ENCODE peak calls at places on chromosomes 3 and 15, in four cellular contexts. P, I, Y and F are unnamed samples.

GRCh38 chr15:56767315-56767714 is 34.0 kb upstream of the ZNF280D start:
- DNase-seq in P (no peak), I (no peak), Y (no peak), F (no peak)

GRCh38 chr3:170040283-170040907 is 2.6 kb downstream of the GPR160 start:
- DNase-seq in P (no peak), I (no peak), Y (no peak), F (no peak)

GRCh38 chr15:71374607-71375352 is 259.5 kb downstream of the THSD4 start:
- DNase-seq in P (no peak), I (no peak), Y (no peak), F (no peak)

GRCh38 chr3:2303567-2303966 is 204.9 kb downstream of the CNTN4 start:
- DNase-seq in P (no peak), I (peak), Y (no peak), F (peak)

GRCh38 chr3:139574026-139574947 is 34.7 kb upstream of the RBP1 start:
- DNase-seq in P (no peak), I (no peak), Y (no peak), F (no peak)

GRCh38 chr3:159634414-159634813 is 354.2 kb upstream of the IL12A start:
- DNase-seq in P (no peak), I (no peak), Y (no peak), F (no peak)

GRCh38 chr15:34737379-34737928 is 17.3 kb downstream of the GJD2 start:
- DNase-seq in P (no peak), I (no peak), Y (no peak), F (no peak)

GRCh38 chr3:188602620-188603019 is 448.7 kb downstream of the LPP start:
- DNase-seq in P (no peak), I (no peak), Y (no peak), F (no peak)

DNA sequence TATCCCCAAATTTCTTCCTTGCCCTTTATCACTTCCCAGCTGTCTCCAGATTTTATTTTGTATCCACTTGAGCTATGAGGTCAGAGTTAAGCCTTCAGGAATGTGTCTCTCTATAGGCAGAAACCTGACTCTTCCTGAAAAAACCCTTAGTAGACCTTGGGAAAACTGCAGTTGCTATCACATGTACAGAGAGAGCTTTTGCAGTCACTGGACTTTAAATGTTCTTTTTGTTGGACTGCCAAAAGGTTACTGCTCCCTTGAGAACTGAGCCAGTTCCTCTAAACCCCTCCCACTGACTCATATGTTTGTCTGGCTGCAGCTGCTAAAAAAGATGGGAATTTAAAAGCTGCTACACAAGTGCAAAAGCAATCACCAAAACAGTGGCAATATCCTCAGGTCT is 169.1 kb upstream of the CCDC54 start:
- DNase-seq in P (no peak), I (no peak), Y (peak), F (no peak)
- H3K27ac ChIP-seq in P (no peak), I (no peak), Y (no peak), F (no peak)

GRCh38 chr3:178536271-178537079 is at the start of gene KCNMB2:
- DNase-seq in P (no peak), I (no peak), Y (no peak), F (no peak)
- H3K9ac ChIP-seq in P (peak), I (no peak), Y (no peak), F (no peak)

GRCh38 chr3:133040696-133041523 is 2.7 kb downstream of the TMEM108 start:
- DNase-seq in P (peak), I (peak), Y (peak), F (peak)

GRCh38 chr3:133041524-133041829 is 3.3 kb downstream of the TMEM108 start:
- DNase-seq in P (no peak), I (no peak), Y (no peak), F (no peak)

GRCh38 chr3:133038731-133039398 is 674 bp downstream of the TMEM108 start:
- DNase-seq in P (no peak), I (peak), Y (no peak), F (no peak)

GRCh38 chr3:133037440-133037839 is 751 bp upstream of the TMEM108 start:
- DNase-seq in P (no peak), I (no peak), Y (no peak), F (no peak)

DNA sequence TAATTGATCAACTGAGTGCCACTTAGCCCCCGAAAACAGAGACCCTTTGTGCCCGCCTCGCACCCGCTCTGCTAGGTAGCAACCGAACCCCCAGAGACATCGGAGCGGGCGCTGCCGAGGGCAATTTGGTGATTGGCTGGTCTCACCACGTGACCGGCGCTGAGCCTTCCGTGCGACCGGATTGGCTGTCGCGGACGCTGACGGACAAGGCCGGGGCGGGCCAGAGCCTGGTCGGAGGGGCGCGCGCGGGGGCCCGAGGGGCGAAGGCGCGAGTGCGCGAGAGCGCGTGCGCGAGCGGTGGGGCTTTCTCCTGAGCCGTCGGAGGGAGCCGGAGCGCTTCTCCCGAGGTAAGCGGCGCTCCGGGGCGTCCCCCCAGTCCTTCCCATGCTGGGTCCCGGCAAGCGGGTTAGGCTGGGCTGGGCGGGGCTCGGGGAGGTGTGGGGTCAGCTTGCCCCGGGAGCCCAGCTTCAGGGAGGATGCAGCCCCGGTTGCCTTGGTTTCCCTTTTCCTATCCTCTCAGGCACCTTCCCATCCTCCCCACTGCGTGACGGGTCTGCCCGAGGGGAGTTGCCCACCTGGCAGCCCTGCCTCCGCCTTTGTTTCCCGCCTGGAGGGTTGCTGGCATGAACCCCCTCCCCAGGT is at the start of gene TMEM108:
- DNase-seq in P (no peak), I (peak), Y (no peak), F (no peak)
- TF ChIP-seq POLR2AphosphoS5 in P (no peak), I (peak), Y (no peak), F (no peak)

DNA sequence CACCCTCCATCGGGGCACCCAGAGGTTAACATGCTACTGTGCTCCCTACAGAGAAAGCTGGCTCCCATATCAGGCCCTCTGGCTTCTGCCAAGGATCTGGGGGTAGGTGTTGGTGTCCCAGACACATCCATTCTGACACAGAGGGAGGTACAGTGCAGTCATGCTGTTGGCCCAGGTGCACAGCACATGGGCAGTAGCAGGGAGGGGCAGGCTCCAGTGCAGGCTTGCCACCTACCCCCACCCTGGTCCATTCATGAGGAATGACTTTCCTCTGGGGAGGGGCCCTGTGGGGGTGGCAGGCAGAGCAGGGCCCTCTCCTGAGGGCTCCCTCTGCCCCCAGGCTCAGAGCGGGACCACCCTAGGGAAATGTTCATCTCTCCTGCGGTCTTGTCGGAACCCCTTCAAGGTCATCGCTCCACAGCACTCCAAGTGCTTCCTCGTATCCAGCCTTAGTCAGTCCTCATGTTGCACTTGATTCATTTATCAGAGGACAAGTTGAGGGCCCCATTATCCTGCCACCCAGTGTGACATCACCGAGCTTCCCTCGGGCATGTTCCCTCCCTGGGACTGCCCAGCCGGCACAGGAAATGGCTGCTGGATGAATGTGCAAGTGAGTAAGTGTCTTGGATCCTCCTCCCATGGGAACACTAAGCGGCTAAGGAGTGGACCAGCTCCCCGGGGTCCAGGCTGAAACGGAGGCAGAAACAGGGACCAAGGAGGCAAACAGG is 10.0 kb downstream of the DUSP7 start:
- DNase-seq in P (no peak), I (no peak), Y (peak), F (no peak)
- H3K27ac ChIP-seq in P (no peak), I (no peak), Y (peak), F (peak)